ENCODE peak calls at places on chromosomes 3 and 15, in four cellular contexts. One of them, this sample, is unnamed.

GRCh38 chr15:32718822-32719716 is 1.3 kb downstream of the GREM1 start:
- DNase-seq in activated CD4-positive, CD25-positive, alpha-beta regulatory T cell: no peak
- DNase-seq in activated T-cell treated with anti-CD3 and anti-CD28 coated beads for 1 hour: no peak
- DNase-seq in HEK293T: no peak
- DNase-seq in this sample: no peak

GRCh38 chr3:76900571-76900970 is 139.3 kb upstream of the ROBO2 start:
- DNase-seq in activated CD4-positive, CD25-positive, alpha-beta regulatory T cell: no peak
- DNase-seq in activated T-cell treated with anti-CD3 and anti-CD28 coated beads for 1 hour: no peak
- DNase-seq in HEK293T: no peak
- DNase-seq in this sample: no peak

GRCh38 chr15:87527875-87528274 is 728.7 kb downstream of the NTRK3 start:
- DNase-seq in activated CD4-positive, CD25-positive, alpha-beta regulatory T cell: no peak
- DNase-seq in activated T-cell treated with anti-CD3 and anti-CD28 coated beads for 1 hour: no peak
- DNase-seq in HEK293T: no peak
- DNase-seq in this sample: no peak

GRCh38 chr3:151864423-151865101 is 8.9 kb upstream of the SUCNR1 start:
- DNase-seq in activated CD4-positive, CD25-positive, alpha-beta regulatory T cell: no peak
- DNase-seq in activated T-cell treated with anti-CD3 and anti-CD28 coated beads for 1 hour: no peak
- DNase-seq in HEK293T: no peak
- DNase-seq in this sample: no peak

GRCh38 chr3:161042023-161042501 is 63.1 kb downstream of the B3GALNT1 start:
- DNase-seq in activated CD4-positive, CD25-positive, alpha-beta regulatory T cell: no peak
- DNase-seq in activated T-cell treated with anti-CD3 and anti-CD28 coated beads for 1 hour: no peak
- DNase-seq in HEK293T: no peak
- DNase-seq in this sample: no peak

GRCh38 chr15:63243776-63244175 is 33.6 kb upstream of the APH1B start:
- DNase-seq in activated CD4-positive, CD25-positive, alpha-beta regulatory T cell: no peak
- DNase-seq in activated T-cell treated with anti-CD3 and anti-CD28 coated beads for 1 hour: no peak
- DNase-seq in HEK293T: no peak
- DNase-seq in this sample: no peak

GRCh38 chr3:32968367-32969087 is 17.1 kb downstream of the CCR4 start:
- DNase-seq in activated CD4-positive, CD25-positive, alpha-beta regulatory T cell: no peak
- DNase-seq in activated T-cell treated with anti-CD3 and anti-CD28 coated beads for 1 hour: no peak
- DNase-seq in HEK293T: no peak
- DNase-seq in this sample: no peak

GRCh38 chr15:74170845-74171578 is 2.5 kb upstream of the ISLR start:
- DNase-seq in activated CD4-positive, CD25-positive, alpha-beta regulatory T cell: no peak
- DNase-seq in activated T-cell treated with anti-CD3 and anti-CD28 coated beads for 1 hour: no peak
- DNase-seq in HEK293T: no peak
- DNase-seq in this sample: no peak

GRCh38 chr3:192866804-192867203 is 50.9 kb downstream of the MB21D2 start:
- DNase-seq in activated CD4-positive, CD25-positive, alpha-beta regulatory T cell: no peak
- DNase-seq in activated T-cell treated with anti-CD3 and anti-CD28 coated beads for 1 hour: no peak
- DNase-seq in HEK293T: no peak
- DNase-seq in this sample: no peak

GRCh38 chr3:112104774-112105173 is 18.6 kb downstream of the C3orf52 start:
- DNase-seq in activated CD4-positive, CD25-positive, alpha-beta regulatory T cell: no peak
- DNase-seq in activated T-cell treated with anti-CD3 and anti-CD28 coated beads for 1 hour: no peak
- DNase-seq in HEK293T: no peak
- DNase-seq in this sample: no peak

GRCh38 chr15:99967841-99968371 is 234.7 kb upstream of the LYSMD4 start:
- DNase-seq in activated CD4-positive, CD25-positive, alpha-beta regulatory T cell: no peak
- DNase-seq in activated T-cell treated with anti-CD3 and anti-CD28 coated beads for 1 hour: no peak
- DNase-seq in HEK293T: no peak
- DNase-seq in this sample: no peak

GRCh38 chr3:11618897-11619296 is 24.8 kb downstream of the VGLL4 start:
- DNase-seq in activated CD4-positive, CD25-positive, alpha-beta regulatory T cell: no peak
- DNase-seq in activated T-cell treated with anti-CD3 and anti-CD28 coated beads for 1 hour: no peak
- DNase-seq in HEK293T: no peak
- DNase-seq in this sample: no peak

GRCh38 chr3:28598165-28598564 is 249.5 kb upstream of the AZI2 start:
- DNase-seq in activated CD4-positive, CD25-positive, alpha-beta regulatory T cell: no peak
- DNase-seq in activated T-cell treated with anti-CD3 and anti-CD28 coated beads for 1 hour: no peak
- DNase-seq in HEK293T: no peak
- DNase-seq in this sample: no peak

GRCh38 chr15:58864602-58865419 is 68.7 kb downstream of the SLTM start:
- DNase-seq in activated CD4-positive, CD25-positive, alpha-beta regulatory T cell: no peak
- DNase-seq in activated T-cell treated with anti-CD3 and anti-CD28 coated beads for 1 hour: no peak
- DNase-seq in HEK293T: no peak
- DNase-seq in this sample: no peak

GRCh38 chr3:161890147-161890625 is 393.6 kb downstream of the OTOL1 start:
- DNase-seq in activated CD4-positive, CD25-positive, alpha-beta regulatory T cell: no peak
- DNase-seq in activated T-cell treated with anti-CD3 and anti-CD28 coated beads for 1 hour: no peak
- DNase-seq in HEK293T: no peak
- DNase-seq in this sample: no peak

GRCh38 chr3:80187981-80188380 is 420.2 kb upstream of the ROBO1 start:
- DNase-seq in activated CD4-positive, CD25-positive, alpha-beta regulatory T cell: no peak
- DNase-seq in activated T-cell treated with anti-CD3 and anti-CD28 coated beads for 1 hour: no peak
- DNase-seq in HEK293T: no peak
- DNase-seq in this sample: no peak

GRCh38 chr3:153164009-153164550 is 2.1 kb downstream of the RAP2B start:
- DNase-seq in activated CD4-positive, CD25-positive, alpha-beta regulatory T cell: no peak
- DNase-seq in activated T-cell treated with anti-CD3 and anti-CD28 coated beads for 1 hour: no peak
- DNase-seq in HEK293T: no peak
- DNase-seq in this sample: no peak

GRCh38 chr3:45606003-45606402 is 11.5 kb downstream of the LIMD1 start:
- DNase-seq in activated CD4-positive, CD25-positive, alpha-beta regulatory T cell: no peak
- DNase-seq in activated T-cell treated with anti-CD3 and anti-CD28 coated beads for 1 hour: no peak
- DNase-seq in HEK293T: no peak
- DNase-seq in this sample: no peak

GRCh38 chr3:128145279-128145678 is 8.0 kb upstream of the EEFSEC start:
- DNase-seq in activated CD4-positive, CD25-positive, alpha-beta regulatory T cell: no peak
- DNase-seq in activated T-cell treated with anti-CD3 and anti-CD28 coated beads for 1 hour: no peak
- DNase-seq in HEK293T: no peak
- DNase-seq in this sample: no peak

GRCh38 chr3:184066211-184066610 is 13.4 kb downstream of the HTR3C start:
- DNase-seq in activated CD4-positive, CD25-positive, alpha-beta regulatory T cell: no peak
- DNase-seq in activated T-cell treated with anti-CD3 and anti-CD28 coated beads for 1 hour: no peak
- DNase-seq in HEK293T: no peak
- DNase-seq in this sample: no peak

GRCh38 chr15:99315636-99316035 is 64.4 kb downstream of the LRRC28 start:
- DNase-seq in activated CD4-positive, CD25-positive, alpha-beta regulatory T cell: no peak
- DNase-seq in activated T-cell treated with anti-CD3 and anti-CD28 coated beads for 1 hour: no peak
- DNase-seq in HEK293T: no peak
- DNase-seq in this sample: no peak

GRCh38 chr15:79248183-79248582 is 34.3 kb upstream of the ANKRD34C start:
- DNase-seq in activated CD4-positive, CD25-positive, alpha-beta regulatory T cell: no peak
- DNase-seq in activated T-cell treated with anti-CD3 and anti-CD28 coated beads for 1 hour: no peak
- DNase-seq in HEK293T: no peak
- DNase-seq in this sample: no peak

This sample was measured in HAP-1.